ENCODE peak calls at places on chromosome 7, in six cellular contexts. P is HCT116, E is HepG2, K is A549, N is GM23338, M is K562. C is an unnamed sample.

GRCh38 chr7:29815181-29816105 is 9.1 kb downstream of the WIPF3 start:
- DNase-seq in P (no peak), E (no peak), K (no peak), N (no peak), M (no peak), C (no peak)

GRCh38 chr7:31058122-31058521 is 6.0 kb downstream of the ADCYAP1R1 start:
- DNase-seq in P (no peak), E (no peak), K (peak), N (no peak), M (peak), C (no peak)

GRCh38 chr7:30134011-30134410 is 775 bp upstream of the MTURN start:
- DNase-seq in P (no peak), E (no peak), K (no peak), N (no peak), M (no peak), C (no peak)

GRCh38 chr7:146053492-146053891 is 63.1 kb upstream of the CNTNAP2 start:
- DNase-seq in P (no peak), E (no peak), K (no peak), N (no peak), M (peak), C (no peak)

GRCh38 chr7:139716156-139716942 is 61.4 kb downstream of the HIPK2 start:
- DNase-seq in P (no peak), E (no peak), K (no peak), N (no peak), M (no peak), C (no peak)

GRCh38 chr7:30764030-30764991 is 6.9 kb upstream of the MINDY4 start:
- DNase-seq in P (no peak), E (no peak), K (no peak), N (no peak), M (no peak), C (no peak)

GRCh38 chr7:142771353-142771723 is 568 bp downstream of the PRSS2 start:
- DNase-seq in P (no peak), E (no peak), K (no peak), N (no peak), M (no peak), C (no peak)

GRCh38 chr7:50331564-50332208 is 27.2 kb downstream of the IKZF1 start:
- DNase-seq in P (no peak), E (no peak), K (no peak), N (no peak), M (no peak), C (no peak)

GRCh38 chr7:132162745-132163144 is 413.5 kb downstream of the PLXNA4 start:
- DNase-seq in P (no peak), E (no peak), K (no peak), N (peak), M (no peak), C (no peak)

GRCh38 chr7:11478873-11479272 is 353.1 kb downstream of the THSD7A start:
- DNase-seq in P (no peak), E (no peak), K (no peak), N (no peak), M (no peak), C (no peak)

GRCh38 chr7:70614237-70614984 is 517.5 kb upstream of the GALNT17 start:
- DNase-seq in P (no peak), E (no peak), K (no peak), N (peak), M (no peak), C (no peak)

GRCh38 chr7:153036396-153037063 is 277.0 kb downstream of the ACTR3B start:
- DNase-seq in P (no peak), E (no peak), K (no peak), N (no peak), M (no peak), C (no peak)

GRCh38 chr7:143393267-143394041 is 12.3 kb downstream of the ZYX start:
- DNase-seq in P (no peak), E (peak), K (no peak), N (no peak), M (no peak), C (no peak)

GRCh38 chr7:33933611-33934281 is 28.4 kb downstream of the BMPER start:
- DNase-seq in P (no peak), E (no peak), K (peak), N (no peak), M (no peak), C (no peak)

GRCh38 chr7:55438765-55439525 is 73.8 kb downstream of the LANCL2 start:
- DNase-seq in P (no peak), E (no peak), K (no peak), N (no peak), M (no peak), C (no peak)

GRCh38 chr7:102415685-102416225 is 17.6 kb upstream of the ORAI2 start:
- DNase-seq in P (no peak), E (no peak), K (no peak), N (no peak), M (no peak), C (peak)

GRCh38 chr7:7484072-7484471 is 51.6 kb downstream of the COL28A1 start:
- DNase-seq in P (no peak), E (no peak), K (no peak), N (no peak), M (no peak), C (no peak)

GRCh38 chr7:83065714-83066113 is 97.0 kb downstream of the PCLO start:
- DNase-seq in P (no peak), E (no peak), K (no peak), N (no peak), M (no peak), C (peak)

GRCh38 chr7:133742709-133743538 is 384.2 kb upstream of the LRGUK start:
- DNase-seq in P (no peak), E (no peak), K (peak), N (peak), M (peak), C (peak)

GRCh38 chr7:157991351-157991750 is 596.3 kb downstream of the PTPRN2 start:
- DNase-seq in P (no peak), E (no peak), K (no peak), N (no peak), M (no peak), C (no peak)

GRCh38 chr7:157037028-157037427 is 26.6 kb upstream of the MNX1 start:
- DNase-seq in P (no peak), E (no peak), K (no peak), N (no peak), M (no peak), C (no peak)

GRCh38 chr7:27453702-27454405 is 208.8 kb downstream of the HIBADH start:
- DNase-seq in P (no peak), E (peak), K (no peak), N (no peak), M (peak), C (no peak)

GRCh38 chr7:131562941-131563340 is 6.5 kb upstream of the PODXL start:
- DNase-seq in P (no peak), E (no peak), K (no peak), N (no peak), M (no peak), C (no peak)

GRCh38 chr7:100781255-100781654 is 46.1 kb downstream of the EPHB4 start:
- DNase-seq in P (no peak), E (no peak), K (no peak), N (no peak), M (no peak), C (no peak)

GRCh38 chr7:151570366-151570915 is 50.7 kb upstream of the RHEB start:
- DNase-seq in P (peak), E (no peak), K (peak), N (no peak), M (no peak), C (no peak)

GRCh38 chr7:26180792-26181198 is 19.8 kb downstream of the HNRNPA2B1 start:
- DNase-seq in P (no peak), E (no peak), K (no peak), N (no peak), M (peak), C (no peak)

GRCh38 chr7:159015081-159015893 is 129.4 kb downstream of the VIPR2 start:
- DNase-seq in P (no peak), E (no peak), K (peak), N (peak), M (peak), C (no peak)

GRCh38 chr7:124196519-124196918 is 163.7 kb upstream of the TMEM229A start:
- DNase-seq in P (no peak), E (no peak), K (no peak), N (no peak), M (no peak), C (no peak)

GRCh38 chr7:37009282-37009681 is 285.0 kb upstream of the AOAH start:
- DNase-seq in P (no peak), E (no peak), K (no peak), N (no peak), M (no peak), C (no peak)

GRCh38 chr7:57403601-57404342 is 46.2 kb upstream of the ZNF716 start:
- DNase-seq in P (no peak), E (no peak), K (no peak), N (no peak), M (peak), C (no peak)

GRCh38 chr7:16982640-16983103 is 100.9 kb upstream of the AGR3 start:
- DNase-seq in P (peak), E (peak), K (peak), N (peak), M (peak), C (no peak)

GRCh38 chr7:46652317-46652716 is 731.2 kb upstream of the IGFBP3 start:
- DNase-seq in P (no peak), E (no peak), K (no peak), N (no peak), M (no peak), C (no peak)

GRCh38 chr7:28623105-28623730 is 210.9 kb downstream of the CREB5 start:
- DNase-seq in P (no peak), E (no peak), K (no peak), N (no peak), M (no peak), C (no peak)

GRCh38 chr7:68218461-68218860 is 1221.8 kb downstream of the TYW1 start:
- DNase-seq in P (no peak), E (no peak), K (no peak), N (no peak), M (no peak), C (no peak)

GRCh38 chr7:103480771-103481170 is 34.8 kb upstream of the SLC26A5 start:
- DNase-seq in P (no peak), E (no peak), K (no peak), N (no peak), M (no peak), C (no peak)

GRCh38 chr7:150378853-150379589 is at the start of gene ZNF775:
- DNase-seq in P (peak), E (peak), K (peak), N (peak), M (peak), C (peak)

GRCh38 chr7:150378115-150378852 is 846 bp upstream of the ZNF775 start:
- DNase-seq in P (peak), E (peak), K (peak), N (peak), M (peak), C (peak)

GRCh38 chr7:150381096-150381495 is 2.0 kb downstream of the ZNF775 start:
- DNase-seq in P (no peak), E (no peak), K (no peak), N (no peak), M (no peak), C (no peak)

GRCh38 chr7:150380463-150380862 is 1.3 kb downstream of the ZNF775 start:
- DNase-seq in P (no peak), E (no peak), K (no peak), N (no peak), M (no peak), C (no peak)

DNA sequence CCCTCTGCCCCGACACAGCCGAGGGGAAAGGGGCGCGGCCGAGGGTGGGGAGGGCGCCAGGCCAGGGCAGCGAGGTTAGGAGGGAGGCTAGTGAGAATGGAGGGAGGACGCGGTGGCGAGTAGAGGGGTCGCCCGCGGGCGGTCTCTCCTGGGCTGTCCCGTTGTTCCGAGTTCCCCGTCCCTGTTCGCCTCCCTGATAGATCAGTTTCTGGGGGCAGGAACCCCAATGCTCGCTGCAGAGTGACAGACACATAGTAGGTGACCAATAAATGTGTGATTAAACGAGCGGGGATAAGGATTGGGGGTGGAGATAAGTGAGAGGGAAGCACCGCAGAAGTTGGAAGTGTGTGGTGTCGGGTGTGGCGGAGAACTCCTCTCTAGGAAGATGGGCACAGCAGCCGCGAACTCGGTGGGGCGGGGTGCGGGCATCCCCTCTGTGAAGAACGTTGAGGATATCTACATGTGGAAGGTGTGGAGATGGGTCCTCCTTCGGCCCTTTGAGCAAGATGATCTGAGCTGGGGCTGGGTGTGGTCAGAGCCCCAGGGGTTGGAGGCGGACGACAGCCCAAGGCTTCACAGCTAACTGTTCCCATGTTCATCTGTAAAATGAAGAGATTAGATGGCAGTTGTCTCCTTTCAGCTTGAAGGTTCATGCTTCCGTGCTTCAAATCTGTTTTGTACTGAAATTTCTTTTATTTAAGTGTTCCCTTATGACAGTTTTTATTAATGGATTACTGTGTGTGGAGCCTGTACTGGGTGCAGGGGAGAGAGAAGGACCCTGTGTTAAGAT is 655 bp downstream of the ZNF775 start:
- DNase-seq in P (no peak), E (no peak), K (peak), N (no peak), M (peak), C (no peak)
- TF ChIP-seq REST in P (no peak), E (no peak), K (no peak), N (no peak), M (no peak), C (no peak)

DNA sequence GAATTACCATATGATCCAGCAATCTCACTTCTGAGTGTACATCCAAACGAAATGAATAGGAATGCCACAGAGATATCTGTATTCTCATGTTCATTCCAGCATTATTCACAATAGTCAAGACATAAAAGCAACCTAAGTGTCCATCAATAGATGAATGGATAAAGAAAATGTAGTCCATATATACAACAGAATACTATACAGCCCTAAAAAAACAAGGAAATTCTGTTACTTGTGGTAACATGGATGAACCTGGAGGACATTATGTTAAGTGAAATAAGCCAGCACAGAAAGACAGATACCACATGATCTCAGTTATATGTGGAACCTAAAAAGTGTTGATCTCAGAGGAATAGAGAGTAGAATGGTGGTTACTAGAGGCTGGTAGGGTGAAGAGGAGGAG is 26.7 kb downstream of the TSPAN12 start:
- DNase-seq in P (no peak), E (no peak), K (no peak), N (no peak), M (no peak), C (no peak)
- TF ChIP-seq CTCF in P (no peak), E (no peak), K (no peak), N (no peak), M (no peak), C (no peak)

GRCh38 chr7:134782121-134782623 is 2.7 kb downstream of the CALD1 start:
- DNase-seq in P (no peak), E (no peak), K (no peak), N (no peak), M (no peak), C (no peak)
- H3K4me3 ChIP-seq in P (no peak), E (no peak), K (no peak), N (peak), M (no peak), C (no peak)

DNA sequence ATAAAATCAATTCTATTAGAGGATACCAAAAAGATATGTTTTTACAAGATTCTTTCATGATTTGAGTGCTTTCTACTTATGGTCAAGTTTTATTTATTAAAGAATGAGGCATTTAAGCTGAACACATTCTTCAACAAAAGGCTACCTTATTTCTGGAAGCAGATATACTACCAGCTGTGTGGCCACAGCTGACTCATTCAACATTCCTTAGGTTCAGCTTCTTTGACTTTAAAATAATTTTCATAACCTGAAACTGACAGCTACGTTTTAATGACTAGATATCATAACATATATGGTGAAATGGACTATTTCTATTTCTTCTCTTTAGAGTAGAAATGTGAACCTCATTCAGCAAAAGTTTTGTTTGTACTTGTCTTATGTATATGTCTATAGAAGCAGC is 414.2 kb upstream of the SEMA3C start:
- DNase-seq in P (no peak), E (no peak), K (no peak), N (no peak), M (no peak), C (no peak)
- TF ChIP-seq REST in P (no peak), E (no peak), K (no peak), N (no peak), M (no peak), C (no peak)

C was measured in HL-60.